ENCODE peak calls at places on chromosomes 1 and 21, in six cellular contexts. N is WTC11, R is HCT116, F is AG09309, J is endothelial cell, X is fibroblast of mammary gland. S is an unnamed sample.

GRCh38 chr21:16522512-16522911 is 792.7 kb downstream of the USP25 start:
- DNase-seq in N (no peak), R (no peak), F (no peak), J (no peak), X (peak), S (peak)

GRCh38 chr21:31566061-31566460 is 93.4 kb upstream of the SOD1 start:
- DNase-seq in N (no peak), R (no peak), F (no peak), J (no peak), X (peak), S (no peak)

GRCh38 chr1:89519779-89520358 is 4.8 kb upstream of the LRRC8B start:
- DNase-seq in N (no peak), R (peak), F (no peak), J (peak), X (peak), S (peak)

GRCh38 chr1:241934843-241935242 is 22.7 kb upstream of the BECN2 start:
- DNase-seq in N (no peak), R (no peak), F (no peak), J (no peak), X (no peak), S (no peak)

GRCh38 chr1:58855351-58856165 is 71.7 kb upstream of the JUN start:
- DNase-seq in N (no peak), R (no peak), F (no peak), J (no peak), X (no peak), S (peak)

GRCh38 chr1:29444782-29445325 is 208.5 kb downstream of the PTPRU start:
- DNase-seq in N (no peak), R (no peak), F (no peak), J (no peak), X (no peak), S (no peak)

GRCh38 chr1:84492726-84493125 is 13.5 kb upstream of the SPATA1 start:
- DNase-seq in N (no peak), R (no peak), F (no peak), J (no peak), X (no peak), S (no peak)

GRCh38 chr1:27773732-27774445 is 870 bp downstream of the STX12 start:
- DNase-seq in N (no peak), R (no peak), F (no peak), J (no peak), X (peak), S (peak)

GRCh38 chr1:212368073-212368484 is 46.6 kb downstream of the PACC1 start:
- DNase-seq in N (peak), R (peak), F (peak), J (peak), X (peak), S (peak)

GRCh38 chr1:236887081-236887480 is 92.0 kb downstream of the MTR start:
- DNase-seq in N (no peak), R (no peak), F (no peak), J (no peak), X (no peak), S (no peak)

GRCh38 chr1:3433596-3434320 is 20.7 kb upstream of the ARHGEF16 start:
- DNase-seq in N (no peak), R (no peak), F (no peak), J (no peak), X (no peak), S (no peak)

GRCh38 chr1:240562111-240562590 is 49.8 kb downstream of the GREM2 start:
- DNase-seq in N (no peak), R (no peak), F (no peak), J (no peak), X (peak), S (peak)

GRCh38 chr1:47434051-47434842 is 3.6 kb upstream of the FOXD2 start:
- DNase-seq in N (no peak), R (no peak), F (no peak), J (peak), X (peak), S (peak)

GRCh38 chr1:110425611-110426152 is 18.2 kb upstream of the LAMTOR5 start:
- DNase-seq in N (no peak), R (no peak), F (no peak), J (no peak), X (no peak), S (no peak)

GRCh38 chr1:56833088-56833487 is 13.9 kb upstream of the FYB2 start:
- DNase-seq in N (no peak), R (no peak), F (no peak), J (no peak), X (no peak), S (peak)

GRCh38 chr1:8649027-8649426 is 168.4 kb downstream of the RERE start:
- DNase-seq in N (no peak), R (no peak), F (no peak), J (no peak), X (no peak), S (no peak)

GRCh38 chr1:211488641-211489040 is 3.3 kb downstream of the RD3 start:
- DNase-seq in N (no peak), R (no peak), F (no peak), J (no peak), X (no peak), S (no peak)

GRCh38 chr1:114353233-114353632 is 157.8 kb downstream of the TRIM33 start:
- DNase-seq in N (no peak), R (no peak), F (peak), J (no peak), X (peak), S (peak)

GRCh38 chr21:43274022-43274945 is 105.5 kb downstream of the CRYAA start:
- DNase-seq in N (no peak), R (no peak), F (no peak), J (no peak), X (no peak), S (no peak)

GRCh38 chr1:244782056-244782455 is 53.4 kb upstream of the COX20 start:
- DNase-seq in N (no peak), R (no peak), F (no peak), J (no peak), X (no peak), S (no peak)

GRCh38 chr1:153441238-153441755 is 19.2 kb downstream of the S100A7 start:
- DNase-seq in N (no peak), R (no peak), F (no peak), J (no peak), X (no peak), S (no peak)

GRCh38 chr1:219271914-219272545 is 98.4 kb downstream of the LYPLAL1 start:
- DNase-seq in N (no peak), R (no peak), F (no peak), J (no peak), X (peak), S (peak)

GRCh38 chr1:150272379-150272840 is at the start of gene C1orf54:
- DNase-seq in N (peak), R (no peak), F (no peak), J (peak), X (peak), S (peak)

GRCh38 chr1:89606227-89606945 is 26.5 kb upstream of the LRRC8C start:
- DNase-seq in N (no peak), R (no peak), F (no peak), J (no peak), X (no peak), S (no peak)

GRCh38 chr21:34788879-34789278 is 120.1 kb downstream of the CLIC6 start:
- DNase-seq in N (no peak), R (no peak), F (no peak), J (no peak), X (no peak), S (no peak)

GRCh38 chr1:161998811-161999210 is 24.9 kb downstream of the OLFML2B start:
- DNase-seq in N (no peak), R (no peak), F (no peak), J (no peak), X (peak), S (no peak)

GRCh38 chr1:232423591-232423990 is 206.3 kb downstream of the SIPA1L2 start:
- DNase-seq in N (no peak), R (no peak), F (no peak), J (no peak), X (peak), S (peak)

GRCh38 chr1:51558375-51558924 is 39.4 kb upstream of the EPS15 start:
- DNase-seq in N (no peak), R (no peak), F (peak), J (no peak), X (peak), S (peak)

GRCh38 chr21:30480145-30480544 is at the start of gene KRTAP19-1:
- DNase-seq in N (no peak), R (no peak), F (no peak), J (no peak), X (no peak), S (no peak)

GRCh38 chr1:53608676-53609075 is 130.3 kb downstream of the GLIS1 start:
- DNase-seq in N (no peak), R (no peak), F (no peak), J (no peak), X (no peak), S (no peak)

GRCh38 chr1:156682166-156682890 is 5.1 kb upstream of the NES start:
- DNase-seq in N (no peak), R (no peak), F (no peak), J (peak), X (no peak), S (no peak)

GRCh38 chr1:156708245-156708661 is 2.9 kb upstream of the CRABP2 start:
- DNase-seq in N (peak), R (no peak), F (no peak), J (no peak), X (peak), S (no peak)

GRCh38 chr1:30998887-30999286 is 66.6 kb downstream of the PUM1 start:
- DNase-seq in N (no peak), R (no peak), F (no peak), J (no peak), X (no peak), S (no peak)

GRCh38 chr1:205423248-205423647 is 1.4 kb upstream of the LEMD1 start:
- DNase-seq in N (no peak), R (no peak), F (no peak), J (no peak), X (no peak), S (no peak)

GRCh38 chr1:5847013-5847654 is 145.1 kb downstream of the NPHP4 start:
- DNase-seq in N (peak), R (no peak), F (no peak), J (peak), X (peak), S (peak)

DNA sequence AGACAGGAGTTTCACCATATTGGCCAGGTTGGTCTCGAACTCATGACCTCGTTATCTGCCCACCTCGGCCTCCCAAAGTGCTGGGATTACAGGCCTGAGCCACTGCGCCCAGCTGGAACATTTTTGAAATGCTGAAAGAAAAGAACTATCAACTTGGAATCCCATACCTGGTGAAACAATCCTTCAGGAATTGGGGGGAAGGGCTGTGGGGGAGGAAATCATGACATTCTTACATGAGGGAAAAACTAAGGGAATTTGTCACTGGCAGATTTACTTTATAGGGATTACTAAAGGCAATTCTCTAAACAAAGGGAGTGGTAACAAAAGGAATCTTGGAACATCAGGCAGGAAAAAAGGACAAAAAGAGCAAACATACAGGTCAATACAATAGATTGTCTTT is 25.8 kb downstream of the NDUFS5 start:
- DNase-seq in N (no peak), R (no peak), F (no peak), J (no peak), X (no peak), S (no peak)
- TF ChIP-seq CTCF in N (no peak), R (no peak), F (no peak), J (no peak), X (no peak), S (no peak)

GRCh38 chr1:174022080-174022975 is at the start of gene RC3H1:
- DNase-seq in N (peak), R (peak), F (no peak), J (peak), X (peak), S (peak)
- TF ChIP-seq CTCF in N (no peak), R (no peak), F (no peak), J (no peak), X (no peak), S (no peak)

DNA sequence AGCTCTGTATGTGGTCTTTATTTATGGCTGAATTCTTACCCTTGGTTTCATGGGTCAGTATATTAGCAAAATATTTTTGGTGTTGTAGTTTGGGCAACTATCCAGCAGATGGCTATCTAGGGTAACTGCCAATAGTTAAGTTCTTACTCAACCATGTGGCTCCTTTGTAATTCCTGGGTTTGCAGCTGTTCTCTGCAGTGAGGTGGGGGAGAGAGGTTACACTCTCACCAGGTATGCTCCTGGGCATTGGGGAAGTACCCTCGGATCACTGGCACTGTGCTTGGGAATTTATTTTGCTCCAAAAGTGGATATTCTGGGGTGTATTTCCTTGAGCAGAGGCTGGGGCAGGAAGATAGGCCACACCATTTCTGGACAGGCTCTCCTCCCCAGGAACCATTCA is 436.7 kb upstream of the TMPRSS15 start:
- DNase-seq in N (peak), R (peak), F (no peak), J (no peak), X (no peak), S (no peak)
- TF ChIP-seq CTCF in N (peak), R (no peak), F (no peak), J (peak), X (no peak), S (no peak)

DNA sequence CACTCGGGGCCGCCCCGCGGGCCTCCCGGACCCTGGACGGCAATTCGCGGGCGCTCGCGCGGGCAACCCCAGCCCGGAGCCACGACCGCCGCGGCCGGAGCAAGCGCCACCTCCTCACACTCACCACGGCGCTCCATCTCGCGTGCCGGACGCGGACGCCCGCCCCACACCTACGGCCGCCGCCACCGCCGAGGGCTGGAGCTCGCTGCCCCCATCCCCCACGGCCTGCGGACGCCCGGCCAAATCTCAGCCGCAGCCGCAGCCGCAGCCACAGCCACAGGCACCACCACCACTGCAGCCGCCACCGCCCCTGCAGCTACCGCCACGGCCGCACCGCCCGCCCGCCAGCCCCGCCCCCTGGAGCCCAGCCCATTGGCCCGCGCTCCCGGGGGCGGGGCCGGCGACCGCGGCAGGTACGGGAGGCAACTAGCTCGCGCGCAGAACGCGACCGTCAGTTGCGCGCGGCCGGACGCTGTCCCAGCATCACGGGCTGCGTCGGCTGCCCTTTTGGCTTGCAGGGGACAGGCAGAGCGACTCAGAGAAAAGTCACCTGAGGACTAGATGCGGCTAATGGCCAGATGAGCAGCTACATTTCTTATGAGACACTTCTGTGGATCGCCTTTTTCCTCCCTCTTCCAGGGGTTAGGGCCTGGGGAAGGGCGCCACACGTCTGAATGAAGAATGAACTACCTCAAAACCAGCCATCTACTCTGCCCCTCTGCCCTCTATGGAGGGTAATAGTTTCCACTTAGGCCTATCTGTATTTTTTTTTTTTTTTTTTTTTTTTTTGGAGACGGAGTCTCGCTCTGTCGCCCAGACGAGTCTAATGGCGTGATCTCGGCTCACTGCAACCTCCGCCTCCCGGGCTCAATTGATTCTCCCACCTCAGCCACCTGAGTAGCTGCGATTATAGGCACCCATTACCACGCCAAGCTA is at the start of gene ARHGAP29:
- DNase-seq in N (peak), R (peak), F (no peak), J (peak), X (peak), S (peak)
- TF ChIP-seq CTCF in N (no peak), R (no peak), F (peak), J (no peak), X (no peak), S (peak)

DNA sequence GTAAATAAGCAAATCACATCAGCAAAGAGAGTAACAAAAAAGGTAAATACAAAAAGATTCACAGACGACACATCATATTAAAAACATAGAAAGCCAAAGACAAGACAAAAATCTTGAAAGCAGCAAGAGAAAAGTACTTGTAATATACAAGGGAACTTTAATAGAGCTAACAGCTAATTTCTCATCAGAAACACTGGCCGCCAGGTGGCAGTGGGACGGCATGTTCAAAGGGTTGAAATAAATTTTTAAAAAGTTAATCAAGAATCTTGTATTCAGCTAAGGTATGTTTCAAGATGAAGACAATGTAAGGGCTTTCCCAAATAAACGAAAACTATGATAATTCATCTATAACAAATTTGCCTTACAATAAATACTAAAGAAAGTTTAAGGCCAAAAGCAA is 358.1 kb downstream of the LRRIQ3 start:
- DNase-seq in N (peak), R (no peak), F (no peak), J (peak), X (peak), S (peak)
- TF ChIP-seq CTCF in N (peak), R (no peak), F (peak), J (peak), X (peak), S (peak)

S was measured in fibroblast of the aortic adventitia.